ENCODE peak calls at places on chromosomes 2 and 18, in seven cellular contexts. B is germinal center, F is activated T-helper 1 cell treated with Interleukin-2 at 50 U/mL for 16 hours, R is memory B cell, D is brain microvascular endothelial cell, Y is dermis microvascular lymphatic vessel endothelial cell, K is NCI-H1694. X is an unnamed sample.

GRCh38 chr2:101307950-101308431 is 510 bp downstream of the RNF149 start:
- DNase-seq in B (peak), F (no peak), R (peak), D (no peak), Y (no peak), K (no peak), X (no peak)

GRCh38 chr2:52918551-52918950 is 849.1 kb upstream of the CHAC2 start:
- DNase-seq in B (no peak), F (no peak), R (no peak), D (peak), Y (no peak), K (no peak), X (no peak)

GRCh38 chr2:69022548-69022947 is 9.6 kb downstream of the ANTXR1 start:
- DNase-seq in B (no peak), F (no peak), R (no peak), D (no peak), Y (no peak), K (no peak), X (no peak)

GRCh38 chr18:62339106-62339988 is 14.2 kb downstream of the TNFRSF11A start:
- DNase-seq in B (no peak), F (no peak), R (no peak), D (peak), Y (no peak), K (no peak), X (no peak)

GRCh38 chr2:239200646-239201530 is 199.9 kb downstream of the HDAC4 start:
- DNase-seq in B (no peak), F (no peak), R (no peak), D (no peak), Y (no peak), K (no peak), X (no peak)

GRCh38 chr2:27320958-27321543 is 1.8 kb downstream of the MPV17 start:
- DNase-seq in B (no peak), F (no peak), R (no peak), D (peak), Y (peak), K (no peak), X (no peak)

GRCh38 chr2:218826791-218827190 is 4.8 kb downstream of the PRKAG3 start:
- DNase-seq in B (no peak), F (no peak), R (no peak), D (no peak), Y (no peak), K (no peak), X (no peak)

GRCh38 chr2:38463752-38464151 is 86.7 kb upstream of the ATL2 start:
- DNase-seq in B (no peak), F (no peak), R (no peak), D (no peak), Y (no peak), K (no peak), X (no peak)

GRCh38 chr2:30446602-30447148 is 371 bp upstream of the LCLAT1 start:
- DNase-seq in B (no peak), F (no peak), R (no peak), D (no peak), Y (peak), K (no peak), X (no peak)

GRCh38 chr2:69223759-69224494 is 163.1 kb downstream of the GFPT1 start:
- DNase-seq in B (no peak), F (no peak), R (no peak), D (no peak), Y (no peak), K (peak), X (no peak)

GRCh38 chr2:77169426-77169825 is 352.8 kb downstream of the LRRTM4 start:
- DNase-seq in B (no peak), F (no peak), R (no peak), D (no peak), Y (no peak), K (no peak), X (no peak)

GRCh38 chr18:5787936-5788335 is 107.4 kb downstream of the TMEM200C start:
- DNase-seq in B (no peak), F (no peak), R (no peak), D (no peak), Y (no peak), K (no peak), X (no peak)

GRCh38 chr18:62420151-62420512 is 95.0 kb downstream of the TNFRSF11A start:
- DNase-seq in B (no peak), F (no peak), R (no peak), D (peak), Y (peak), K (no peak), X (no peak)

GRCh38 chr2:85578243-85579180 is 1.1 kb downstream of the VAMP8 start:
- DNase-seq in B (peak), F (no peak), R (peak), D (no peak), Y (no peak), K (no peak), X (no peak)

GRCh38 chr2:15653806-15654726 is 62.4 kb downstream of the DDX1 start:
- DNase-seq in B (no peak), F (no peak), R (no peak), D (no peak), Y (no peak), K (no peak), X (no peak)

GRCh38 chr2:216115224-216115582 is 6.1 kb downstream of the XRCC5 start:
- DNase-seq in B (no peak), F (no peak), R (peak), D (no peak), Y (no peak), K (peak), X (no peak)

GRCh38 chr2:47653036-47653435 is 129.9 kb upstream of the MSH6 start:
- DNase-seq in B (no peak), F (no peak), R (no peak), D (no peak), Y (no peak), K (no peak), X (no peak)

GRCh38 chr2:41791523-41791922 is 256.3 kb upstream of the PKDCC start:
- DNase-seq in B (peak), F (no peak), R (no peak), D (peak), Y (no peak), K (no peak), X (no peak)

GRCh38 chr2:128494640-128495321 is 176.1 kb upstream of the HS6ST1 start:
- DNase-seq in B (no peak), F (no peak), R (no peak), D (no peak), Y (no peak), K (no peak), X (no peak)

GRCh38 chr2:156338578-156338977 is 6.1 kb upstream of the NR4A2 start:
- DNase-seq in B (no peak), F (no peak), R (no peak), D (no peak), Y (no peak), K (no peak), X (no peak)

GRCh38 chr2:235900631-235901030 is 267.6 kb downstream of the GBX2 start:
- DNase-seq in B (no peak), F (no peak), R (no peak), D (no peak), Y (no peak), K (no peak), X (no peak)

GRCh38 chr18:57003342-57003741 is 143.5 kb upstream of the BOD1L2 start:
- DNase-seq in B (no peak), F (no peak), R (no peak), D (no peak), Y (no peak), K (no peak), X (no peak)

GRCh38 chr2:197598450-197598849 is 76.9 kb downstream of the RFTN2 start:
- DNase-seq in B (no peak), F (no peak), R (no peak), D (no peak), Y (no peak), K (no peak), X (no peak)

GRCh38 chr18:68267583-68267982 is 447.3 kb downstream of the TMX3 start:
- DNase-seq in B (no peak), F (no peak), R (no peak), D (peak), Y (no peak), K (no peak), X (no peak)